ENCODE peak calls at places on chromosomes 7 and 10, in ten cellular contexts. One of them, this sample, is unnamed.
A peak's percentile ranks its signal among the peaks of the same experiment; 100 is the strongest.

GRCh38 chr7:112892263-112892662 is 102.1 kb upstream of the TMEM168 start:
- DNase-seq in NCI-H1694: no peak
- DNase-seq in memory B cell: no peak
- DNase-seq in cardiac fibroblast: peak; percentile 65
- DNase-seq in NCI-H1105: no peak
- DNase-seq in colonic mucosa: no peak
- DNase-seq in C1 segment of cervical spinal cord: no peak
- DNase-seq in stimulated activated CD8-positive, alpha-beta memory T cell treated with anti-CD3 and anti-CD28 coated beads, Interleukin-7, amount 100 ng/mL, for 1 hour: no peak
- DNase-seq in cardiac muscle cell: no peak
- DNase-seq in Right ventricle myocardium superior: no peak
- DNase-seq in this sample: no peak

GRCh38 chr7:55786901-55787300 is 75.7 kb downstream of the SEPTIN14 start:
- DNase-seq in C1 segment of cervical spinal cord: no peak
- DNase-seq in stimulated activated CD8-positive, alpha-beta memory T cell treated with anti-CD3 and anti-CD28 coated beads, Interleukin-7, amount 100 ng/mL, for 1 hour: no peak
- DNase-seq in NCI-H1105: no peak
- DNase-seq in colonic mucosa: no peak
- DNase-seq in memory B cell: no peak
- DNase-seq in Right ventricle myocardium superior: no peak
- DNase-seq in cardiac muscle cell: no peak
- DNase-seq in NCI-H1694: no peak
- DNase-seq in cardiac fibroblast: no peak
- DNase-seq in this sample: no peak

GRCh38 chr7:28815928-28816373 is 142.2 kb downstream of the TRIL start:
- DNase-seq in cardiac fibroblast: no peak
- DNase-seq in memory B cell: peak; percentile 51
- DNase-seq in C1 segment of cervical spinal cord: no peak
- DNase-seq in colonic mucosa: no peak
- DNase-seq in stimulated activated CD8-positive, alpha-beta memory T cell treated with anti-CD3 and anti-CD28 coated beads, Interleukin-7, amount 100 ng/mL, for 1 hour: no peak
- DNase-seq in NCI-H1694: no peak
- DNase-seq in Right ventricle myocardium superior: no peak
- DNase-seq in cardiac muscle cell: no peak
- DNase-seq in NCI-H1105: no peak
- DNase-seq in this sample: no peak

GRCh38 chr7:112080441-112080840 is 125.8 kb downstream of the DOCK4 start:
- DNase-seq in stimulated activated CD8-positive, alpha-beta memory T cell treated with anti-CD3 and anti-CD28 coated beads, Interleukin-7, amount 100 ng/mL, for 1 hour: no peak
- DNase-seq in colonic mucosa: no peak
- DNase-seq in cardiac muscle cell: no peak
- DNase-seq in C1 segment of cervical spinal cord: no peak
- DNase-seq in cardiac fibroblast: peak; percentile 96
- DNase-seq in Right ventricle myocardium superior: no peak
- DNase-seq in NCI-H1105: no peak
- DNase-seq in NCI-H1694: no peak
- DNase-seq in memory B cell: peak; percentile 38
- DNase-seq in this sample: no peak

GRCh38 chr7:37659971-37660370 is 23.6 kb upstream of the GPR141 start:
- DNase-seq in stimulated activated CD8-positive, alpha-beta memory T cell treated with anti-CD3 and anti-CD28 coated beads, Interleukin-7, amount 100 ng/mL, for 1 hour: no peak
- DNase-seq in NCI-H1694: no peak
- DNase-seq in cardiac muscle cell: no peak
- DNase-seq in colonic mucosa: no peak
- DNase-seq in Right ventricle myocardium superior: no peak
- DNase-seq in cardiac fibroblast: no peak
- DNase-seq in C1 segment of cervical spinal cord: no peak
- DNase-seq in NCI-H1105: no peak
- DNase-seq in memory B cell: no peak
- DNase-seq in this sample: no peak

GRCh38 chr7:70498633-70499032 is 633.3 kb upstream of the GALNT17 start:
- DNase-seq in cardiac muscle cell: no peak
- DNase-seq in memory B cell: no peak
- DNase-seq in NCI-H1694: peak; percentile 46
- DNase-seq in colonic mucosa: no peak
- DNase-seq in NCI-H1105: peak; percentile 87
- DNase-seq in C1 segment of cervical spinal cord: no peak
- DNase-seq in cardiac fibroblast: no peak
- DNase-seq in Right ventricle myocardium superior: no peak
- DNase-seq in stimulated activated CD8-positive, alpha-beta memory T cell treated with anti-CD3 and anti-CD28 coated beads, Interleukin-7, amount 100 ng/mL, for 1 hour: no peak
- DNase-seq in this sample: no peak

GRCh38 chr10:88091490-88092061 is 228.2 kb downstream of the PTEN start:
- DNase-seq in NCI-H1105: no peak
- DNase-seq in colonic mucosa: no peak
- DNase-seq in stimulated activated CD8-positive, alpha-beta memory T cell treated with anti-CD3 and anti-CD28 coated beads, Interleukin-7, amount 100 ng/mL, for 1 hour: peak; percentile 34
- DNase-seq in NCI-H1694: no peak
- DNase-seq in memory B cell: peak; percentile 54
- DNase-seq in Right ventricle myocardium superior: no peak
- DNase-seq in cardiac muscle cell: no peak
- DNase-seq in C1 segment of cervical spinal cord: no peak
- DNase-seq in cardiac fibroblast: no peak
- DNase-seq in this sample: no peak

GRCh38 chr10:124265391-124265745 is 153.4 kb downstream of the OAT start:
- DNase-seq in NCI-H1105: no peak
- DNase-seq in cardiac muscle cell: no peak
- DNase-seq in memory B cell: no peak
- DNase-seq in colonic mucosa: no peak
- DNase-seq in C1 segment of cervical spinal cord: no peak
- DNase-seq in cardiac fibroblast: no peak
- DNase-seq in Right ventricle myocardium superior: no peak
- DNase-seq in stimulated activated CD8-positive, alpha-beta memory T cell treated with anti-CD3 and anti-CD28 coated beads, Interleukin-7, amount 100 ng/mL, for 1 hour: no peak
- DNase-seq in NCI-H1694: no peak
- DNase-seq in this sample: no peak

GRCh38 chr10:3452683-3453388 is 280.3 kb upstream of the PITRM1 start:
- DNase-seq in NCI-H1694: no peak
- DNase-seq in Right ventricle myocardium superior: no peak
- DNase-seq in cardiac muscle cell: no peak
- DNase-seq in C1 segment of cervical spinal cord: no peak
- DNase-seq in memory B cell: no peak
- DNase-seq in NCI-H1105: no peak
- DNase-seq in stimulated activated CD8-positive, alpha-beta memory T cell treated with anti-CD3 and anti-CD28 coated beads, Interleukin-7, amount 100 ng/mL, for 1 hour: no peak
- DNase-seq in colonic mucosa: peak; percentile 9
- DNase-seq in cardiac fibroblast: peak; percentile 92
- DNase-seq in this sample: no peak

GRCh38 chr10:79399242-79399831 is 46.1 kb downstream of the ZCCHC24 start:
- DNase-seq in Right ventricle myocardium superior: peak; percentile 94
- DNase-seq in C1 segment of cervical spinal cord: peak; percentile 70
- DNase-seq in NCI-H1694: no peak
- DNase-seq in NCI-H1105: no peak
- DNase-seq in memory B cell: no peak
- DNase-seq in cardiac muscle cell: peak; percentile 76
- DNase-seq in cardiac fibroblast: peak; percentile 99
- DNase-seq in stimulated activated CD8-positive, alpha-beta memory T cell treated with anti-CD3 and anti-CD28 coated beads, Interleukin-7, amount 100 ng/mL, for 1 hour: no peak
- DNase-seq in colonic mucosa: peak; percentile 81
- DNase-seq in this sample: peak; percentile 91

GRCh38 chr10:71761105-71761511 is 12.2 kb downstream of the VSIR start:
- DNase-seq in cardiac fibroblast: no peak
- DNase-seq in Right ventricle myocardium superior: no peak
- DNase-seq in memory B cell: no peak
- DNase-seq in colonic mucosa: no peak
- DNase-seq in C1 segment of cervical spinal cord: no peak
- DNase-seq in NCI-H1694: no peak
- DNase-seq in NCI-H1105: no peak
- DNase-seq in cardiac muscle cell: no peak
- DNase-seq in stimulated activated CD8-positive, alpha-beta memory T cell treated with anti-CD3 and anti-CD28 coated beads, Interleukin-7, amount 100 ng/mL, for 1 hour: no peak
- DNase-seq in this sample: no peak

GRCh38 chr10:93703066-93703465 is 674 bp upstream of the FRA10AC1 start:
- DNase-seq in cardiac muscle cell: no peak
- DNase-seq in Right ventricle myocardium superior: no peak
- DNase-seq in colonic mucosa: peak; percentile 21
- DNase-seq in memory B cell: no peak
- DNase-seq in C1 segment of cervical spinal cord: no peak
- DNase-seq in NCI-H1105: peak; percentile 1
- DNase-seq in stimulated activated CD8-positive, alpha-beta memory T cell treated with anti-CD3 and anti-CD28 coated beads, Interleukin-7, amount 100 ng/mL, for 1 hour: no peak
- DNase-seq in NCI-H1694: no peak
- DNase-seq in cardiac fibroblast: peak; percentile 13
- DNase-seq in this sample: no peak

GRCh38 chr10:98303569-98303968 is 35.6 kb upstream of the LOXL4 start:
- DNase-seq in memory B cell: no peak
- DNase-seq in stimulated activated CD8-positive, alpha-beta memory T cell treated with anti-CD3 and anti-CD28 coated beads, Interleukin-7, amount 100 ng/mL, for 1 hour: no peak
- DNase-seq in colonic mucosa: no peak
- DNase-seq in cardiac fibroblast: no peak
- DNase-seq in cardiac muscle cell: no peak
- DNase-seq in C1 segment of cervical spinal cord: no peak
- DNase-seq in NCI-H1694: no peak
- DNase-seq in NCI-H1105: no peak
- DNase-seq in Right ventricle myocardium superior: no peak
- DNase-seq in this sample: no peak

GRCh38 chr10:6924166-6924565 is 344.1 kb upstream of the PRKCQ start:
- DNase-seq in stimulated activated CD8-positive, alpha-beta memory T cell treated with anti-CD3 and anti-CD28 coated beads, Interleukin-7, amount 100 ng/mL, for 1 hour: no peak
- DNase-seq in cardiac fibroblast: peak; percentile 51
- DNase-seq in memory B cell: no peak
- DNase-seq in C1 segment of cervical spinal cord: no peak
- DNase-seq in NCI-H1694: no peak
- DNase-seq in Right ventricle myocardium superior: no peak
- DNase-seq in colonic mucosa: no peak
- DNase-seq in cardiac muscle cell: no peak
- DNase-seq in NCI-H1105: no peak
- DNase-seq in this sample: no peak

GRCh38 chr7:39413866-39414668 is 152.1 kb upstream of the YAE1 start:
- DNase-seq in NCI-H1105: peak; percentile 20
- DNase-seq in cardiac fibroblast: peak; percentile 43
- DNase-seq in Right ventricle myocardium superior: peak; percentile 60
- DNase-seq in stimulated activated CD8-positive, alpha-beta memory T cell treated with anti-CD3 and anti-CD28 coated beads, Interleukin-7, amount 100 ng/mL, for 1 hour: peak; percentile 2
- DNase-seq in colonic mucosa: peak; percentile 32
- DNase-seq in memory B cell: peak; percentile 6
- DNase-seq in cardiac muscle cell: peak; percentile 79
- DNase-seq in C1 segment of cervical spinal cord: no peak
- DNase-seq in NCI-H1694: no peak
- DNase-seq in this sample: peak; percentile 67

GRCh38 chr7:19427944-19428343 is 280.9 kb downstream of the POLR1F start:
- DNase-seq in memory B cell: no peak
- DNase-seq in C1 segment of cervical spinal cord: no peak
- DNase-seq in Right ventricle myocardium superior: no peak
- DNase-seq in NCI-H1105: no peak
- DNase-seq in stimulated activated CD8-positive, alpha-beta memory T cell treated with anti-CD3 and anti-CD28 coated beads, Interleukin-7, amount 100 ng/mL, for 1 hour: no peak
- DNase-seq in cardiac fibroblast: no peak
- DNase-seq in colonic mucosa: no peak
- DNase-seq in NCI-H1694: no peak
- DNase-seq in cardiac muscle cell: no peak
- DNase-seq in this sample: no peak

GRCh38 chr7:134671670-134672069 is 25.0 kb downstream of the BPGM start:
- DNase-seq in Right ventricle myocardium superior: no peak
- DNase-seq in colonic mucosa: no peak
- DNase-seq in C1 segment of cervical spinal cord: no peak
- DNase-seq in cardiac fibroblast: no peak
- DNase-seq in NCI-H1105: no peak
- DNase-seq in cardiac muscle cell: no peak
- DNase-seq in stimulated activated CD8-positive, alpha-beta memory T cell treated with anti-CD3 and anti-CD28 coated beads, Interleukin-7, amount 100 ng/mL, for 1 hour: no peak
- DNase-seq in memory B cell: no peak
- DNase-seq in NCI-H1694: no peak
- DNase-seq in this sample: no peak

GRCh38 chr10:106338486-106338885 is 826.0 kb downstream of the SORCS1 start:
- DNase-seq in C1 segment of cervical spinal cord: no peak
- DNase-seq in colonic mucosa: no peak
- DNase-seq in memory B cell: no peak
- DNase-seq in Right ventricle myocardium superior: no peak
- DNase-seq in cardiac fibroblast: peak; percentile 22
- DNase-seq in NCI-H1694: no peak
- DNase-seq in NCI-H1105: no peak
- DNase-seq in stimulated activated CD8-positive, alpha-beta memory T cell treated with anti-CD3 and anti-CD28 coated beads, Interleukin-7, amount 100 ng/mL, for 1 hour: no peak
- DNase-seq in cardiac muscle cell: no peak
- DNase-seq in this sample: no peak

GRCh38 chr10:6200588-6201510 is 1.9 kb upstream of the PFKFB3 start:
- DNase-seq in C1 segment of cervical spinal cord: no peak
- DNase-seq in memory B cell: peak; percentile 18
- DNase-seq in NCI-H1694: no peak
- DNase-seq in Right ventricle myocardium superior: peak; percentile 69
- DNase-seq in cardiac fibroblast: no peak
- DNase-seq in cardiac muscle cell: peak; percentile 68
- DNase-seq in stimulated activated CD8-positive, alpha-beta memory T cell treated with anti-CD3 and anti-CD28 coated beads, Interleukin-7, amount 100 ng/mL, for 1 hour: peak; percentile 5
- DNase-seq in colonic mucosa: peak; percentile 56
- DNase-seq in NCI-H1105: no peak
- DNase-seq in this sample: peak; percentile 50

GRCh38 chr7:22305706-22306105 is 51.2 kb downstream of the RAPGEF5 start:
- DNase-seq in Right ventricle myocardium superior: no peak
- DNase-seq in colonic mucosa: no peak
- DNase-seq in NCI-H1694: no peak
- DNase-seq in memory B cell: no peak
- DNase-seq in stimulated activated CD8-positive, alpha-beta memory T cell treated with anti-CD3 and anti-CD28 coated beads, Interleukin-7, amount 100 ng/mL, for 1 hour: no peak
- DNase-seq in cardiac muscle cell: no peak
- DNase-seq in C1 segment of cervical spinal cord: no peak
- DNase-seq in NCI-H1105: no peak
- DNase-seq in cardiac fibroblast: no peak
- DNase-seq in this sample: no peak

GRCh38 chr7:154676422-154677073 is 326.4 kb downstream of the PAXIP1 start:
- DNase-seq in Right ventricle myocardium superior: no peak
- DNase-seq in NCI-H1694: no peak
- DNase-seq in cardiac fibroblast: no peak
- DNase-seq in C1 segment of cervical spinal cord: no peak
- DNase-seq in colonic mucosa: peak; percentile 82
- DNase-seq in cardiac muscle cell: no peak
- DNase-seq in memory B cell: no peak
- DNase-seq in NCI-H1105: no peak
- DNase-seq in stimulated activated CD8-positive, alpha-beta memory T cell treated with anti-CD3 and anti-CD28 coated beads, Interleukin-7, amount 100 ng/mL, for 1 hour: no peak
- DNase-seq in this sample: no peak

GRCh38 chr7:147096629-147097028 is 980.0 kb downstream of the CNTNAP2 start:
- DNase-seq in cardiac muscle cell: no peak
- DNase-seq in NCI-H1694: no peak
- DNase-seq in NCI-H1105: no peak
- DNase-seq in C1 segment of cervical spinal cord: no peak
- DNase-seq in Right ventricle myocardium superior: no peak
- DNase-seq in stimulated activated CD8-positive, alpha-beta memory T cell treated with anti-CD3 and anti-CD28 coated beads, Interleukin-7, amount 100 ng/mL, for 1 hour: no peak
- DNase-seq in memory B cell: no peak
- DNase-seq in colonic mucosa: no peak
- DNase-seq in cardiac fibroblast: no peak
- DNase-seq in this sample: no peak

GRCh38 chr10:80276335-80276734 is 13.1 kb downstream of the MAT1A start:
- DNase-seq in C1 segment of cervical spinal cord: no peak
- DNase-seq in Right ventricle myocardium superior: no peak
- DNase-seq in NCI-H1694: no peak
- DNase-seq in cardiac muscle cell: no peak
- DNase-seq in stimulated activated CD8-positive, alpha-beta memory T cell treated with anti-CD3 and anti-CD28 coated beads, Interleukin-7, amount 100 ng/mL, for 1 hour: no peak
- DNase-seq in colonic mucosa: peak; percentile 7
- DNase-seq in memory B cell: no peak
- DNase-seq in cardiac fibroblast: no peak
- DNase-seq in NCI-H1105: no peak
- DNase-seq in this sample: no peak

GRCh38 chr10:66148312-66148711 is 777.5 kb upstream of the LRRTM3 start:
- DNase-seq in NCI-H1105: no peak
- DNase-seq in cardiac muscle cell: no peak
- DNase-seq in C1 segment of cervical spinal cord: no peak
- DNase-seq in Right ventricle myocardium superior: no peak
- DNase-seq in stimulated activated CD8-positive, alpha-beta memory T cell treated with anti-CD3 and anti-CD28 coated beads, Interleukin-7, amount 100 ng/mL, for 1 hour: no peak
- DNase-seq in cardiac fibroblast: no peak
- DNase-seq in NCI-H1694: no peak
- DNase-seq in colonic mucosa: no peak
- DNase-seq in memory B cell: no peak
- DNase-seq in this sample: no peak

GRCh38 chr7:120645976-120646375 is 212.0 kb downstream of the TSPAN12 start:
- DNase-seq in Right ventricle myocardium superior: no peak
- DNase-seq in colonic mucosa: no peak
- DNase-seq in NCI-H1105: no peak
- DNase-seq in stimulated activated CD8-positive, alpha-beta memory T cell treated with anti-CD3 and anti-CD28 coated beads, Interleukin-7, amount 100 ng/mL, for 1 hour: no peak
- DNase-seq in cardiac fibroblast: no peak
- DNase-seq in NCI-H1694: no peak
- DNase-seq in C1 segment of cervical spinal cord: no peak
- DNase-seq in memory B cell: no peak
- DNase-seq in cardiac muscle cell: no peak
- DNase-seq in this sample: no peak

GRCh38 chr7:323410-323809 is 33.4 kb downstream of the FOXL3 start:
- DNase-seq in Right ventricle myocardium superior: no peak
- DNase-seq in C1 segment of cervical spinal cord: no peak
- DNase-seq in colonic mucosa: no peak
- DNase-seq in cardiac muscle cell: no peak
- DNase-seq in memory B cell: no peak
- DNase-seq in NCI-H1105: no peak
- DNase-seq in stimulated activated CD8-positive, alpha-beta memory T cell treated with anti-CD3 and anti-CD28 coated beads, Interleukin-7, amount 100 ng/mL, for 1 hour: no peak
- DNase-seq in cardiac fibroblast: no peak
- DNase-seq in NCI-H1694: no peak
- DNase-seq in this sample: peak; percentile 1

This sample was measured in heart left ventricle.